ENCODE peak calls at places on chromosomes 13 and 19, in eight cellular contexts. R, U, Z, G, M, F, A and H are unnamed samples.

GRCh38 chr13:99417151-99417820 is 84.0 kb upstream of the TM9SF2 start:
- DNase-seq in R (peak), U (no peak), Z (peak), G (peak), M (no peak), F (no peak), A (no peak), H (no peak)

GRCh38 chr19:3443840-3444694 is 36.3 kb downstream of the SMIM24 start:
- DNase-seq in R (peak), U (peak), Z (no peak), G (no peak), M (no peak), F (no peak), A (peak), H (no peak)

GRCh38 chr19:48554385-48555091 is 2.6 kb downstream of the SULT2B1 start:
- DNase-seq in R (peak), U (no peak), Z (no peak), G (peak), M (no peak), F (no peak), A (no peak), H (no peak)

GRCh38 chr19:46944918-46945628 is 74.6 kb upstream of the NPAS1 start:
- DNase-seq in R (peak), U (peak), Z (peak), G (no peak), M (no peak), F (peak), A (peak), H (no peak)

GRCh38 chr19:31350693-31351211 is 1.5 kb upstream of the TSHZ3 start:
- DNase-seq in R (peak), U (peak), Z (peak), G (no peak), M (peak), F (no peak), A (peak), H (no peak)

GRCh38 chr13:42524487-42525034 is 49.4 kb upstream of the TNFSF11 start:
- DNase-seq in R (no peak), U (no peak), Z (no peak), G (no peak), M (no peak), F (no peak), A (no peak), H (no peak)

GRCh38 chr19:17862711-17863519 is 3.2 kb downstream of the RPL18A start:
- DNase-seq in R (no peak), U (no peak), Z (no peak), G (no peak), M (no peak), F (no peak), A (no peak), H (no peak)

GRCh38 chr13:42957881-42958280 is 34.2 kb downstream of the EPSTI1 start:
- DNase-seq in R (no peak), U (no peak), Z (no peak), G (no peak), M (no peak), F (no peak), A (no peak), H (no peak)

GRCh38 chr19:10151521-10151920 is 31.8 kb upstream of the EIF3G start:
- DNase-seq in R (no peak), U (no peak), Z (no peak), G (no peak), M (no peak), F (no peak), A (no peak), H (no peak)

GRCh38 chr19:29287061-29287460 is 74.1 kb upstream of the UQCRFS1 start:
- DNase-seq in R (no peak), U (no peak), Z (no peak), G (no peak), M (no peak), F (no peak), A (no peak), H (no peak)

GRCh38 chr19:29031216-29031615 is 181.7 kb downstream of the UQCRFS1 start:
- DNase-seq in R (no peak), U (no peak), Z (no peak), G (no peak), M (no peak), F (no peak), A (no peak), H (no peak)

GRCh38 chr19:10328558-10329429 is 4.5 kb downstream of the RAVER1 start:
- DNase-seq in R (no peak), U (no peak), Z (no peak), G (no peak), M (no peak), F (no peak), A (no peak), H (no peak)

GRCh38 chr13:97492257-97492656 is 58.3 kb downstream of the RAP2A start:
- DNase-seq in R (no peak), U (no peak), Z (no peak), G (no peak), M (no peak), F (no peak), A (no peak), H (no peak)

GRCh38 chr19:15031675-15032074 is 17.6 kb upstream of the CASP14 start:
- DNase-seq in R (no peak), U (no peak), Z (no peak), G (no peak), M (no peak), F (no peak), A (no peak), H (no peak)
- TF ChIP-seq CTCF in R (no peak), U (no peak), Z (no peak), G (no peak), M (no peak), F (no peak), A (no peak), H (no peak)

GRCh38 chr13:50580684-50581305 is 262.7 kb downstream of the DLEU7 start:
- DNase-seq in R (no peak), U (no peak), Z (no peak), G (no peak), M (no peak), F (no peak), A (no peak), H (no peak)
- TF ChIP-seq CTCF in R (no peak), U (no peak), Z (no peak), G (no peak), M (no peak), F (no peak), A (peak), H (no peak)

GRCh38 chr19:33215438-33216197 is 10.0 kb downstream of the SLC7A10 start:
- DNase-seq in R (no peak), U (no peak), Z (peak), G (no peak), M (no peak), F (no peak), A (no peak), H (no peak)

GRCh38 chr19:33212024-33212772 is 13.5 kb downstream of the SLC7A10 start:
- DNase-seq in R (no peak), U (no peak), Z (peak), G (no peak), M (no peak), F (no peak), A (no peak), H (no peak)

GRCh38 chr19:33212773-33213172 is 12.9 kb downstream of the SLC7A10 start:
- DNase-seq in R (no peak), U (no peak), Z (peak), G (no peak), M (no peak), F (no peak), A (no peak), H (no peak)

GRCh38 chr19:33216198-33216830 is 9.3 kb downstream of the SLC7A10 start:
- DNase-seq in R (peak), U (no peak), Z (no peak), G (no peak), M (no peak), F (no peak), A (no peak), H (no peak)

GRCh38 chr19:33214621-33215020 is 11.0 kb downstream of the SLC7A10 start:
- DNase-seq in R (peak), U (no peak), Z (peak), G (no peak), M (no peak), F (no peak), A (no peak), H (no peak)
- TF ChIP-seq CTCF in R (no peak), U (no peak), Z (no peak), G (peak), M (peak), F (no peak), A (no peak), H (no peak)

GRCh38 chr13:74732736-74733135 is 598.5 kb upstream of the KLF12 start:
- DNase-seq in R (no peak), U (no peak), Z (no peak), G (no peak), M (no peak), F (no peak), A (no peak), H (no peak)
- TF ChIP-seq CTCF in R (no peak), U (no peak), Z (no peak), G (no peak), M (no peak), F (no peak), A (no peak), H (no peak)